ENCODE peak calls at places on chromosomes 13 and 19, in five cellular contexts. J is cardiac fibroblast; G is left cardiac atrium; F is CD4-positive, alpha-beta T cell; I is GM20000. E is an unnamed sample.

GRCh38 chr19:52190679-52191293 is 934 bp downstream of the PPP2R1A start:
- DNase-seq in J (peak), G (peak), F (no peak), I (no peak), E (peak)

GRCh38 chr19:55189424-55189823 is 9.3 kb upstream of the SYT5 start:
- DNase-seq in J (peak), G (peak), F (no peak), I (no peak), E (peak)

GRCh38 chr19:47790398-47790814 is 11.9 kb downstream of the SELENOW start:
- DNase-seq in J (peak), G (peak), F (peak), I (peak), E (peak)

GRCh38 chr13:99395436-99395835 is 88.2 kb upstream of the GPR183 start:
- DNase-seq in J (no peak), G (no peak), F (no peak), I (no peak), E (no peak)

GRCh38 chr19:8397746-8398721 is 7.9 kb downstream of the RAB11B start:
- DNase-seq in J (no peak), G (no peak), F (no peak), I (no peak), E (no peak)

GRCh38 chr13:51723529-51723928 is 80.4 kb downstream of the DHRS12 start:
- DNase-seq in J (no peak), G (no peak), F (no peak), I (no peak), E (no peak)

GRCh38 chr19:55255618-55256423 is 3.0 kb downstream of the PPP6R1 start:
- DNase-seq in J (peak), G (no peak), F (peak), I (no peak), E (peak)

GRCh38 chr19:16628984-16629691 is 1.1 kb upstream of the MED26 start:
- DNase-seq in J (peak), G (peak), F (peak), I (peak), E (peak)

GRCh38 chr19:41000310-41000737 is 9.2 kb downstream of the CYP2B6 start:
- DNase-seq in J (peak), G (no peak), F (no peak), I (no peak), E (peak)

GRCh38 chr13:76641056-76641455 is 245.1 kb downstream of the KCTD12 start:
- DNase-seq in J (no peak), G (no peak), F (no peak), I (no peak), E (no peak)

GRCh38 chr13:38535271-38535670 is 151.6 kb upstream of the FREM2 start:
- DNase-seq in J (no peak), G (no peak), F (no peak), I (no peak), E (no peak)

GRCh38 chr19:10226376-10227214 is 4.5 kb downstream of the S1PR2 start:
- DNase-seq in J (peak), G (peak), F (no peak), I (no peak), E (peak)

GRCh38 chr19:17107546-17108452 is 32.2 kb downstream of the MYO9B start:
- DNase-seq in J (peak), G (peak), F (no peak), I (no peak), E (peak)

GRCh38 chr13:21413013-21413412 is 46.1 kb downstream of the ZDHHC20 start:
- DNase-seq in J (peak), G (no peak), F (no peak), I (no peak), E (no peak)